ENCODE peak calls at places on chromosomes 4 and X, in five cellular contexts. One of them, this sample, is unnamed.

GRCh38 chrX:135327299-135327698 is 18.0 kb downstream of the ETDC start:
- DNase-seq in activated CD4-positive, CD25-positive, alpha-beta regulatory T cell treated with anti-CD3 and anti-CD28 coated beads, Interleukin-2, amount 50 U/mL, for 72 hours: no peak
- DNase-seq in amniotic stem cell: no peak
- DNase-seq in right lobe of liver: no peak
- DNase-seq in GM03348: peak
- DNase-seq in this sample: peak

GRCh38 chrX:109840585-109840984 is 107.5 kb upstream of the ACSL4 start:
- DNase-seq in activated CD4-positive, CD25-positive, alpha-beta regulatory T cell treated with anti-CD3 and anti-CD28 coated beads, Interleukin-2, amount 50 U/mL, for 72 hours: no peak
- DNase-seq in amniotic stem cell: peak
- DNase-seq in right lobe of liver: no peak
- DNase-seq in GM03348: peak
- DNase-seq in this sample: peak

GRCh38 chrX:96424007-96424406 is 260.6 kb upstream of the DIAPH2 start:
- DNase-seq in activated CD4-positive, CD25-positive, alpha-beta regulatory T cell treated with anti-CD3 and anti-CD28 coated beads, Interleukin-2, amount 50 U/mL, for 72 hours: no peak
- DNase-seq in amniotic stem cell: no peak
- DNase-seq in right lobe of liver: no peak
- DNase-seq in GM03348: peak
- DNase-seq in this sample: peak

GRCh38 chrX:46587753-46588171 is 14.2 kb downstream of the CHST7 start:
- DNase-seq in activated CD4-positive, CD25-positive, alpha-beta regulatory T cell treated with anti-CD3 and anti-CD28 coated beads, Interleukin-2, amount 50 U/mL, for 72 hours: no peak
- DNase-seq in amniotic stem cell: no peak
- DNase-seq in right lobe of liver: no peak
- DNase-seq in GM03348: no peak
- DNase-seq in this sample: no peak

GRCh38 chr4:18689308-18689915 is 667.9 kb upstream of the LCORL start:
- DNase-seq in activated CD4-positive, CD25-positive, alpha-beta regulatory T cell treated with anti-CD3 and anti-CD28 coated beads, Interleukin-2, amount 50 U/mL, for 72 hours: no peak
- DNase-seq in amniotic stem cell: peak
- DNase-seq in right lobe of liver: peak
- DNase-seq in GM03348: peak
- DNase-seq in this sample: peak

GRCh38 chr4:13524504-13525243 is 19.6 kb downstream of the NKX3-2 start:
- DNase-seq in activated CD4-positive, CD25-positive, alpha-beta regulatory T cell treated with anti-CD3 and anti-CD28 coated beads, Interleukin-2, amount 50 U/mL, for 72 hours: no peak
- DNase-seq in amniotic stem cell: no peak
- DNase-seq in right lobe of liver: no peak
- DNase-seq in GM03348: peak
- DNase-seq in this sample: peak

GRCh38 chrX:102765217-102765616 is 44.7 kb downstream of the GPRASP3 start:
- DNase-seq in activated CD4-positive, CD25-positive, alpha-beta regulatory T cell treated with anti-CD3 and anti-CD28 coated beads, Interleukin-2, amount 50 U/mL, for 72 hours: no peak
- DNase-seq in amniotic stem cell: peak
- DNase-seq in right lobe of liver: no peak
- DNase-seq in GM03348: peak
- DNase-seq in this sample: peak

GRCh38 chr4:40719008-40719623 is 30.6 kb upstream of the NSUN7 start:
- DNase-seq in activated CD4-positive, CD25-positive, alpha-beta regulatory T cell treated with anti-CD3 and anti-CD28 coated beads, Interleukin-2, amount 50 U/mL, for 72 hours: no peak
- DNase-seq in amniotic stem cell: peak
- DNase-seq in right lobe of liver: no peak
- DNase-seq in GM03348: peak
- DNase-seq in this sample: peak

GRCh38 chr4:176671532-176671931 is 121.2 kb downstream of the VEGFC start:
- DNase-seq in activated CD4-positive, CD25-positive, alpha-beta regulatory T cell treated with anti-CD3 and anti-CD28 coated beads, Interleukin-2, amount 50 U/mL, for 72 hours: no peak
- DNase-seq in amniotic stem cell: no peak
- DNase-seq in right lobe of liver: no peak
- DNase-seq in GM03348: no peak
- DNase-seq in this sample: no peak

GRCh38 chr4:24070117-24070516 is 180.3 kb upstream of the PPARGC1A start:
- DNase-seq in activated CD4-positive, CD25-positive, alpha-beta regulatory T cell treated with anti-CD3 and anti-CD28 coated beads, Interleukin-2, amount 50 U/mL, for 72 hours: no peak
- DNase-seq in amniotic stem cell: no peak
- DNase-seq in right lobe of liver: no peak
- DNase-seq in GM03348: no peak
- DNase-seq in this sample: no peak

GRCh38 chrX:16643160-16643559 is 6.8 kb upstream of the S100G start:
- DNase-seq in activated CD4-positive, CD25-positive, alpha-beta regulatory T cell treated with anti-CD3 and anti-CD28 coated beads, Interleukin-2, amount 50 U/mL, for 72 hours: no peak
- DNase-seq in amniotic stem cell: no peak
- DNase-seq in right lobe of liver: no peak
- DNase-seq in GM03348: peak
- DNase-seq in this sample: peak

GRCh38 chr4:180949825-180950224 is 1293.4 kb upstream of the TENM3 start:
- DNase-seq in activated CD4-positive, CD25-positive, alpha-beta regulatory T cell treated with anti-CD3 and anti-CD28 coated beads, Interleukin-2, amount 50 U/mL, for 72 hours: no peak
- DNase-seq in amniotic stem cell: no peak
- DNase-seq in right lobe of liver: no peak
- DNase-seq in GM03348: no peak
- DNase-seq in this sample: no peak

This sample was measured in AG20443.